ENCODE peak calls at places on chromosomes 16 and 17, in four cellular contexts. I, Q, O and S are unnamed samples.

GRCh38 chr17:28875856-28876564 is 21.2 kb downstream of the ERAL1 start:
- DNase-seq in I (no peak), O (no peak), Q (no peak), S (no peak)

GRCh38 chr17:45341389-45342158 is 24.8 kb upstream of the MAP3K14 start:
- DNase-seq in I (peak), O (peak), Q (peak), S (no peak)

GRCh38 chr16:66553223-66553622 is 847 bp downstream of the CKLF start:
- DNase-seq in O (no peak), Q (no peak), I (no peak), S (no peak)

GRCh38 chr17:15233971-15234370 is 31.2 kb downstream of the PMP22 start:
- DNase-seq in O (no peak), Q (no peak), I (no peak), S (no peak)

GRCh38 chr17:4529533-4530152 is 25.5 kb downstream of the MYBBP1A start:
- DNase-seq in I (no peak), O (no peak), Q (no peak), S (no peak)

GRCh38 chr16:12187939-12188673 is 211.6 kb downstream of the SNX29 start:
- DNase-seq in O (no peak), I (no peak), Q (no peak), S (no peak)

GRCh38 chr16:71658771-71659170 is 32.8 kb downstream of the MARVELD3 start:
- DNase-seq in Q (peak), I (no peak), O (no peak), S (no peak)

GRCh38 chr17:64209983-64210382 is 53.1 kb downstream of the TEX2 start:
- DNase-seq in O (no peak), Q (no peak), I (no peak), S (no peak)

GRCh38 chr16:8583199-8583598 is 7.1 kb downstream of the TMEM114 start:
- DNase-seq in O (no peak), Q (no peak), I (no peak), S (no peak)

GRCh38 chr17:55852734-55853133 is 101.9 kb downstream of the PCTP start:
- DNase-seq in Q (no peak), O (no peak), I (no peak), S (peak)

GRCh38 chr17:35801583-35802224 is 6.3 kb upstream of the MMP28 start:
- DNase-seq in I (no peak), O (peak), Q (no peak), S (peak)

GRCh38 chr16:46757339-46758050 is 9.4 kb upstream of the MYLK3 start:
- DNase-seq in Q (peak), O (no peak), I (peak), S (no peak)

GRCh38 chr16:81627024-81627423 is 152.1 kb upstream of the PLCG2 start:
- DNase-seq in I (no peak), O (no peak), Q (no peak), S (no peak)

GRCh38 chr16:78530283-78530682 is 430.8 kb downstream of the WWOX start:
- DNase-seq in Q (no peak), O (no peak), I (no peak), S (no peak)

GRCh38 chr17:80539022-80539421 is 5.6 kb upstream of the RPTOR start:
- DNase-seq in I (peak), Q (no peak), O (no peak), S (peak)

GRCh38 chr17:33202011-33202410 is 91.1 kb downstream of the ASIC2 start:
- DNase-seq in I (peak), Q (no peak), O (no peak), S (no peak)

GRCh38 chr17:32429598-32429997 is 14.7 kb upstream of the PSMD11 start:
- DNase-seq in O (no peak), Q (no peak), I (no peak), S (no peak)

GRCh38 chr17:17944253-17944652 is 27.9 kb downstream of the TOM1L2 start:
- DNase-seq in O (no peak), I (no peak), Q (no peak), S (no peak)

GRCh38 chr16:19184823-19185509 is 16.9 kb downstream of the SYT17 start:
- DNase-seq in I (peak), O (no peak), Q (no peak), S (no peak)

GRCh38 chr17:62643496-62643895 is 16.0 kb downstream of the MRC2 start:
- DNase-seq in Q (no peak), O (no peak), I (no peak), S (no peak)

GRCh38 chr17:1060991-1061390 is 64.1 kb downstream of the TIMM22 start:
- DNase-seq in Q (peak), O (peak), I (no peak), S (no peak)

GRCh38 chr17:70677783-70678647 is 508.7 kb downstream of the KCNJ2 start:
- DNase-seq in O (no peak), Q (no peak), I (peak), S (no peak)

GRCh38 chr16:81410643-81411235 is 33.9 kb upstream of the CMIP start:
- DNase-seq in Q (no peak), I (peak), O (no peak), S (no peak)

GRCh38 chr16:63289834-63290460 is 1253.7 kb upstream of the CDH8 start:
- DNase-seq in I (peak), O (peak), Q (peak), S (peak)

GRCh38 chr17:8153550-8153956 is 1.3 kb upstream of the PER1 start:
- DNase-seq in Q (peak), I (peak), O (peak), S (no peak)

GRCh38 chr16:14585287-14585686 is 44.8 kb downstream of the PARN start:
- DNase-seq in Q (no peak), O (no peak), I (no peak), S (no peak)

GRCh38 chr17:79799174-79799537 is 2.3 kb upstream of the CBX8 start:
- DNase-seq in O (no peak), I (no peak), Q (no peak), S (no peak)

GRCh38 chr17:35023538-35023937 is 40.0 kb downstream of the RFFL start:
- DNase-seq in O (no peak), I (no peak), Q (no peak), S (no peak)

GRCh38 chr16:68737730-68738590 is 868 bp downstream of the CDH1 start:
- DNase-seq in I (peak), Q (no peak), O (peak), S (no peak)

GRCh38 chr16:50781043-50781442 is 39.2 kb downstream of the CYLD start:
- DNase-seq in I (peak), O (no peak), Q (no peak), S (no peak)

GRCh38 chr17:37170881-37171460 is 204.8 kb upstream of the C17orf78 start:
- DNase-seq in I (peak), Q (no peak), O (no peak), S (no peak)

GRCh38 chr17:79485991-79486390 is 124.9 kb downstream of the RBFOX3 start:
- DNase-seq in Q (no peak), I (peak), O (no peak), S (no peak)

GRCh38 chr17:56482229-56482628 is 111.3 kb upstream of the NOG start:
- DNase-seq in O (no peak), I (no peak), Q (no peak), S (no peak)

DNA sequence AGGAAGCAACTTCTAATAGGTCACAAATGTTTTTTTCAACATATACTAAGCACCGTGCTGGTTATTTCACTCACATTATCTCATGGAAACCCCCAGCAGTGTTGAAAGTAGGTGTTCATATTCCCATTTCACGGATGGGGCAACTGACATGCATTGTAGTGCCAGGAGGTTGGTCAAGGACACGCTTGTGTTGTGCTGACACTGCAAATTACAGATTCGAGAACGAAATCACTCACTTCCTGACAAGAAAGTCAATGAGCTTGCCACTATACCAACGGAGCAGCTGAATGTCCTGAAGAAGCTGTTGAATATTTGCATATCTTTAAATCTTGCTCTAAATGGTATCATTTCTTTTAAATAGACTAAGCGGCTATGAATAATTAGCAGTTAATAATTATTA is 378.0 kb upstream of the C16orf82 start:
- DNase-seq in I (no peak), Q (no peak), O (no peak), S (no peak)
- H3K4me3 ChIP-seq in I (no peak), Q (no peak), O (no peak), S (no peak)

DNA sequence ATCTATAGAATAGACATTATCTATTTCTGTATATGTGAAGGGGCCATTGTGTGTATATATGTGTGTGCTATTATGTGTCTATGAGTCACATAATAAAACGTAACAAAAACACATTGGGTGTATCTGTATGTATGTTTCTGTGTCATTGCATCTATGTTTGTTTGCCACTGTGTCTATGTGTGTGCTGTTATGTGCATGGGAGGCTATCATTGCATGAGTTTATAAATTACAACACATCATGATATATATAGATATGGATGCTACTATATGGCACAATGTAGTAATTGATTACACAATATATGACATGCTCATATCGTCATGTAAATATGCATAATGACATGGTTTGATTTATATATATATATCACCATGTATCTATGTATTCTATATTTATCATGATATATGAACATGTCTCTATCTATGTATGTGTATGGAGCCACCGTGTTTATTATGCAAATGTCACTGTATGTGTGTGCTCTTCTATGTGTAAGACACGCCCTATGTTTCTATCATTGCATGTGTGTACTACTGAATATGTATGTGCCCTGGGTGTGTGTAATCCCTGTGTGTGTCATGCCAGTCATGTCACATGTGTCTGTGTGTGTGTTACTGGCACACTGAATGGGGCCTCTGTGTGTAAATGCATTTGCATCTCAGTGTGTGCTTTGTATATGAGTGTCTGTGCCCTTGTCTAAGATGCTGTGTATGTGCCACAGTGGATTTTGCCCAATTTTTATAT is 1.4 kb upstream of the TSPOAP1 start:
- DNase-seq in Q (no peak), I (no peak), O (no peak), S (peak)
- H3K4me3 ChIP-seq in Q (no peak), I (no peak), O (no peak), S (peak)

DNA sequence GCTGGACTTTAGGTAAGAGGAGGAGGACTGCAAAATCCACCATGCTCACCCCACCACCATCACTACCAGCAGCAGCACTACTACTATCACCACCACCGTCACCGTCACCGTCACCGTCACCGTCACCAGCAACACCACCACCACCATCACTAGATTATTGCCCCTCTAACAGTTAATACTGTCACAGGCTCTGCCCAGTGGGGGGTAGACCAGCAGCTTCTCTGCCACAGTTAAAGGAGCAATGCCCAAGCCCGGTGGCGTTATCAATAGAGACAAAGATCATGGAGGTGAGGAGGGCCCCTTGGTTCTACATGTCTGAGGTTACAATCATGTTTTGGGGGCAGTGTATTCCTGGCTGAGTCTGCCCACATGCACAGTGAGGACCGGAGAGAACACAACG is 184.4 kb upstream of the DYNLRB2 start:
- DNase-seq in O (no peak), I (no peak), Q (no peak), S (no peak)
- H3K4me3 ChIP-seq in O (no peak), I (no peak), Q (no peak), S (no peak)

GRCh38 chr16:85370881-85371651 is 242.1 kb upstream of the GSE1 start:
- DNase-seq in O (no peak), I (no peak), Q (no peak), S (no peak)
- H3K4me3 ChIP-seq in O (no peak), I (no peak), Q (peak), S (no peak)

GRCh38 chr17:57620576-57620975 is 124.5 kb downstream of the CCDC182 start:
- DNase-seq in O (no peak), Q (no peak), I (no peak), S (no peak)

GRCh38 chr17:57622327-57622885 is 122.7 kb downstream of the CCDC182 start:
- DNase-seq in O (no peak), I (no peak), Q (no peak), S (no peak)

GRCh38 chr17:57624390-57624789 is 120.7 kb downstream of the CCDC182 start:
- DNase-seq in Q (no peak), I (no peak), O (no peak), S (no peak)

GRCh38 chr17:57623620-57624019 is 121.5 kb downstream of the CCDC182 start:
- DNase-seq in Q (no peak), I (no peak), O (no peak), S (no peak)

GRCh38 chr17:57622886-57623433 is 122.1 kb downstream of the CCDC182 start:
- DNase-seq in O (no peak), Q (peak), I (no peak), S (no peak)
- H3K4me3 ChIP-seq in O (no peak), Q (no peak), I (no peak), S (no peak)

GRCh38 chr16:88634141-88634993 is 4.0 kb upstream of the IL17C start:
- DNase-seq in I (peak), Q (peak), O (no peak), S (no peak)
- H3K4me3 ChIP-seq in I (peak), Q (peak), O (no peak), S (no peak)

GRCh38 chr17:50262001-50262794 is 12.1 kb upstream of the TMEM92 start:
- DNase-seq in I (no peak), Q (no peak), O (no peak), S (no peak)

GRCh38 chr17:50265690-50266306 is 8.5 kb upstream of the TMEM92 start:
- DNase-seq in O (no peak), Q (peak), I (no peak), S (no peak)

GRCh38 chr17:50265212-50265611 is 9.1 kb upstream of the TMEM92 start:
- DNase-seq in I (no peak), Q (no peak), O (no peak), S (no peak)

GRCh38 chr17:50264263-50265113 is 9.8 kb upstream of the TMEM92 start:
- DNase-seq in I (peak), Q (peak), O (no peak), S (peak)

DNA sequence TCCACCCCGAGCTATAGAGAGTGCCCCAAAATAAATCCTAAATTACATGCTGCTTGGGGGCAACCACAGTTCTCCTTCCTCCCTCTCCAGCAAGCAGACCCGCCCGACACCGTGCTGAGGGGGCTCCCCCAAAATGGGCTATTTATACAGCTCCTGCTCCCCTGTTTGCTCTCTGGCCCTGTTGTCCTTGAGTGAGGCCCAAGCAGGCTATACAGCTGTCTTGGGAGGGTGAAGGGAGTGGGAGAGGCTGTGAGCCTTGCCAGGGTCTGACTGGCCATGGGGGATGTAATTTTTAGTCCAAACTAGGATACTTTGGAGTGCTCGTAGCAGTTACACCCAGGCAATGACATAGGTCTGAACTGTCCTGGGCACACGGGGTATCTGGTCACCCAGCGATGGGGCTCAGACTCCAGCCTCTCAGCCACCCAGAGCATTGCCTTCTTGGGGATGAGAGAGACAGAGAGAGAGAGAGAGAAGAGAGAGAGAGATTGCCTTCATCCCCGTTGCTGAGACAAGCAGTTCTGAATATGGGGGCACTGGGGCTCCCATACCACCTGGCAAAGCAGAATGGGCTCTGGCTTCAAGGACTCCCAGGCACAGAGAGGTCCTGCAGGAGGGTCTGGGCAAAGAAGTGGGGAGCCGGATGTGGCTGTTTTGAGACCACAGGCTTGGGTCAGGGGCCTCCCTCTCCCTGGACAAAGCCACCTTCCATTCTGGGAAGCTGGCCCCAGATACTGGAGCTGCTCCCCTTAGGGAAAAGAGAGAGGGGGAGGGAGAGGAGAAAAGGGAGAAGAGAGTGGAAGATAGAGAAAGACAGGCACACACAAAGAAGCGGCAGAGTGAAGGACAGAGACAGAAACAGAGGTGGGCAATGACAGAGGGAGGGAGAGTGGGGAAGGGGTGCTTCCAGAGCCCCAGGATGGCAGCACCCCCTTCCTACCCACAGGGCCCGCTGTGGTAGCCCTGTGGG is 10.7 kb upstream of the TMEM92 start:
- DNase-seq in O (no peak), Q (no peak), I (peak), S (no peak)
- H3K4me3 ChIP-seq in O (no peak), Q (peak), I (peak), S (no peak)

GRCh38 chr17:39402890-39403605 is 1.6 kb upstream of the FBXL20 start:
- DNase-seq in Q (no peak), O (no peak), I (peak), S (no peak)
- H3K4me3 ChIP-seq in Q (no peak), O (no peak), I (no peak), S (no peak)

GRCh38 chr17:76493505-76494167 is 7.6 kb downstream of the RHBDF2 start:
- DNase-seq in Q (no peak), I (no peak), O (no peak), S (no peak)
- H3K4me3 ChIP-seq in Q (no peak), I (no peak), O (no peak), S (peak)

GRCh38 chr16:868846-869822 is 68.6 kb upstream of the GNG13 start:
- DNase-seq in O (no peak), I (no peak), Q (no peak), S (no peak)
- H3K4me3 ChIP-seq in O (no peak), I (no peak), Q (no peak), S (no peak)